ENCODE peak calls at places on chromosomes 1 and 21, in four cellular contexts. One of them, this sample, is unnamed.

GRCh38 chr1:202159534-202160371 is 649 bp downstream of the PTPN7 start:
- DNase-seq in SK-N-SH: no peak
- DNase-seq in PC-3: no peak
- DNase-seq in colonic mucosa: peak
- DNase-seq in this sample: peak

GRCh38 chr1:107292012-107292411 is 151.2 kb downstream of the NTNG1 start:
- DNase-seq in SK-N-SH: no peak
- DNase-seq in colonic mucosa: no peak
- DNase-seq in PC-3: no peak
- DNase-seq in this sample: no peak

GRCh38 chr1:67166196-67166595 is at the start of gene IL23R:
- DNase-seq in PC-3: no peak
- DNase-seq in SK-N-SH: no peak
- DNase-seq in colonic mucosa: no peak
- DNase-seq in this sample: no peak

GRCh38 chr1:71106658-71107322 is 26.0 kb upstream of the ZRANB2 start:
- DNase-seq in SK-N-SH: no peak
- DNase-seq in PC-3: peak
- DNase-seq in colonic mucosa: no peak
- DNase-seq in this sample: no peak

GRCh38 chr1:150976879-150977694 is 2.5 kb upstream of the CERS2 start:
- DNase-seq in SK-N-SH: no peak
- DNase-seq in colonic mucosa: peak
- DNase-seq in PC-3: peak
- DNase-seq in this sample: peak

GRCh38 chr1:29607236-29607635 is 370.9 kb downstream of the PTPRU start:
- DNase-seq in colonic mucosa: no peak
- DNase-seq in PC-3: peak
- DNase-seq in SK-N-SH: no peak
- DNase-seq in this sample: no peak

GRCh38 chr21:17611414-17612022 is 1.2 kb downstream of the BTG3 start:
- DNase-seq in colonic mucosa: peak
- DNase-seq in PC-3: peak
- DNase-seq in SK-N-SH: peak
- DNase-seq in this sample: peak

GRCh38 chr1:93521618-93522017 is 73.7 kb downstream of the FNBP1L start:
- DNase-seq in colonic mucosa: no peak
- DNase-seq in SK-N-SH: no peak
- DNase-seq in PC-3: no peak
- DNase-seq in this sample: no peak

GRCh38 chr1:200224315-200224714 is 185.5 kb downstream of the ZNF281 start:
- DNase-seq in PC-3: no peak
- DNase-seq in SK-N-SH: no peak
- DNase-seq in colonic mucosa: no peak
- DNase-seq in this sample: no peak

GRCh38 chr21:16509466-16509865 is 779.7 kb downstream of the USP25 start:
- DNase-seq in SK-N-SH: no peak
- DNase-seq in PC-3: no peak
- DNase-seq in colonic mucosa: no peak
- DNase-seq in this sample: no peak

GRCh38 chr1:99645699-99646531 is at the start of gene PALMD:
- DNase-seq in PC-3: peak
- DNase-seq in SK-N-SH: peak
- DNase-seq in colonic mucosa: peak
- DNase-seq in this sample: no peak

GRCh38 chr21:45228171-45228641 is 59.5 kb downstream of the POFUT2 start:
- DNase-seq in SK-N-SH: no peak
- DNase-seq in colonic mucosa: no peak
- DNase-seq in PC-3: peak
- DNase-seq in this sample: no peak

GRCh38 chr1:59509341-59509869 is 212.5 kb downstream of the FGGY start:
- DNase-seq in SK-N-SH: no peak
- DNase-seq in colonic mucosa: no peak
- DNase-seq in PC-3: no peak
- DNase-seq in this sample: no peak

GRCh38 chr1:22739648-22740385 is 29.2 kb downstream of the EPHB2 start:
- DNase-seq in PC-3: no peak
- DNase-seq in SK-N-SH: no peak
- DNase-seq in colonic mucosa: no peak
- DNase-seq in this sample: no peak

GRCh38 chr1:21823206-21823979 is 11.3 kb downstream of the LDLRAD2 start:
- DNase-seq in PC-3: no peak
- DNase-seq in colonic mucosa: no peak
- DNase-seq in SK-N-SH: peak
- DNase-seq in this sample: no peak

GRCh38 chr1:207002731-207003146 is 29.8 kb downstream of the C1orf116 start:
- DNase-seq in colonic mucosa: no peak
- DNase-seq in PC-3: peak
- DNase-seq in SK-N-SH: no peak
- DNase-seq in this sample: peak

GRCh38 chr21:37550618-37551405 is 184.2 kb downstream of the DYRK1A start:
- DNase-seq in SK-N-SH: no peak
- DNase-seq in PC-3: no peak
- DNase-seq in colonic mucosa: no peak
- DNase-seq in this sample: no peak

GRCh38 chr1:39779137-39779536 is 8.0 kb upstream of the OXCT2 start:
- DNase-seq in SK-N-SH: no peak
- DNase-seq in PC-3: no peak
- DNase-seq in colonic mucosa: no peak
- DNase-seq in this sample: no peak

GRCh38 chr1:178821134-178821866 is 49.6 kb downstream of the ANGPTL1 start:
- DNase-seq in colonic mucosa: no peak
- DNase-seq in SK-N-SH: no peak
- DNase-seq in PC-3: no peak
- DNase-seq in this sample: no peak
- H3K27ac ChIP-seq in colonic mucosa: no peak
- H3K27ac ChIP-seq in SK-N-SH: no peak
- H3K27ac ChIP-seq in PC-3: no peak
- H3K27ac ChIP-seq in this sample: no peak

GRCh38 chr1:10980094-10980577 is 32.3 kb upstream of the TARDBP start:
- DNase-seq in PC-3: peak
- DNase-seq in SK-N-SH: no peak
- DNase-seq in colonic mucosa: peak
- DNase-seq in this sample: no peak
- H3K4me3 ChIP-seq in PC-3: peak
- H3K4me3 ChIP-seq in SK-N-SH: no peak
- H3K4me3 ChIP-seq in colonic mucosa: no peak
- H3K4me3 ChIP-seq in this sample: no peak

GRCh38 chr1:155609515-155610256 is at the start of gene MSTO1:
- DNase-seq in SK-N-SH: peak
- DNase-seq in colonic mucosa: peak
- DNase-seq in PC-3: peak
- DNase-seq in this sample: peak
- H3K9ac ChIP-seq in SK-N-SH: peak
- H3K9ac ChIP-seq in colonic mucosa: peak
- H3K9ac ChIP-seq in PC-3: peak
- H3K9ac ChIP-seq in this sample: peak

GRCh38 chr1:154423988-154424326 is 18.8 kb downstream of the IL6R start:
- DNase-seq in PC-3: no peak
- DNase-seq in colonic mucosa: no peak
- DNase-seq in SK-N-SH: no peak
- DNase-seq in this sample: no peak

GRCh38 chr1:154420961-154421924 is 16.1 kb downstream of the IL6R start:
- DNase-seq in PC-3: no peak
- DNase-seq in colonic mucosa: no peak
- DNase-seq in SK-N-SH: no peak
- DNase-seq in this sample: no peak

GRCh38 chr1:154422521-154422920 is 17.4 kb downstream of the IL6R start:
- DNase-seq in colonic mucosa: no peak
- DNase-seq in SK-N-SH: no peak
- DNase-seq in PC-3: no peak
- DNase-seq in this sample: no peak

GRCh38 chr1:154425172-154425571 is 20.0 kb downstream of the IL6R start:
- DNase-seq in colonic mucosa: no peak
- DNase-seq in SK-N-SH: no peak
- DNase-seq in PC-3: no peak
- DNase-seq in this sample: no peak

DNA sequence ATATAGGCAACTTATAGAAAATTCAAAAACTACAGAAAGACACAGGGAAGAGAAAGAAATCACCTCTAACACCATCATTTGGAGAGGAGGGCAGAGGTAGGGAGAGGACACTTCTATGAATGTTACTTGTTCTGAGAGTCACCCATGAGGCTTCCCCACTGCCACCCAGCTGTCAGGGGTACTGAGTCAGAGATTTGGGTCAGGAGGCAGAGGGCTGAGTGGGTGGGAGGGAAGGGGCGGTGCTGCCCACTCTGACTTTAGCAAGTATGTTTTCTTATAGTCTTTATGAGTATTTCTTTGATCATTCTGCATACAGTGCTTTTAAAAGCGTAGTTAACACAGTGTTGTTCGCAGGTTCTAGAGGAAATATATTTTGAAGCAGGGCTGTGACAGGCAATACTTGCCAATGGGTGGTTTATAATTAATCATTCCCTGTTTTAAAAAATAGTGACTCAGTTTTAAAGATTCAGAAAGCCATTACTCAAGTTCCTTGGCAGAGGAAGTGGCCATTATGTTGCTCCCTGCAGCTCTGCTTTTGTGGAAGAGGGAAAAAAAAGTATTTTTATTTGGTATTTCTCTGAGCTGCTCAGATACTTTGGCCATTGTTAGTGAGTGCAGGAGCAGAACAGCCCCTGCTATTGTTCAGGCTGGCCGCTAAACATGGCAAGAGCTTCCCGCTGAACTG is 18.3 kb downstream of the IL6R start:
- DNase-seq in SK-N-SH: no peak
- DNase-seq in colonic mucosa: no peak
- DNase-seq in PC-3: peak
- DNase-seq in this sample: no peak
- H3K27ac ChIP-seq in SK-N-SH: peak
- H3K27ac ChIP-seq in colonic mucosa: peak
- H3K27ac ChIP-seq in PC-3: peak
- H3K27ac ChIP-seq in this sample: no peak

This sample was measured in Karpas-422.